ENCODE peak calls at places on chromosomes 4 and X, in five cellular contexts. S, K, E, Y and L are unnamed samples. For H3K4me1, the result is how much of the 10 kb centered on the place peaks cover.

GRCh38 chrX:6169407-6169806 is 59.3 kb downstream of the NLGN4X start:
- DNase-seq in S (no peak), K (no peak), E (no peak), Y (no peak), L (no peak)

GRCh38 chr4:172124656-172125308 is 311.6 kb downstream of the GALNTL6 start:
- DNase-seq in S (no peak), K (no peak), E (no peak), Y (no peak), L (no peak)

GRCh38 chrX:134734343-134735001 is 76.2 kb upstream of the PLAC1 start:
- DNase-seq in S (no peak), K (no peak), E (no peak), Y (no peak), L (no peak)

GRCh38 chr4:139824882-139825522 is 159.4 kb downstream of the MGST2 start:
- DNase-seq in S (no peak), K (no peak), E (no peak), Y (no peak), L (no peak)

GRCh38 chr4:76658231-76659102 is 223.4 kb downstream of the SHROOM3 start:
- DNase-seq in S (no peak), K (no peak), E (peak), Y (no peak), L (no peak)

GRCh38 chr4:4411906-4412305 is 25.0 kb downstream of the NSG1 start:
- DNase-seq in S (no peak), K (no peak), E (no peak), Y (no peak), L (no peak)

GRCh38 chrX:136183917-136184316 is 36.6 kb downstream of the FHL1 start:
- DNase-seq in S (no peak), K (no peak), E (no peak), Y (no peak), L (no peak)

GRCh38 chr4:8303485-8304281 is 34.1 kb downstream of the HTRA3 start:
- DNase-seq in S (no peak), K (no peak), E (peak), Y (peak), L (peak)

GRCh38 chr4:103936653-103937145 is 216.9 kb upstream of the TACR3 start:
- DNase-seq in S (peak), K (no peak), E (no peak), Y (no peak), L (no peak)

GRCh38 chr4:5976921-5977320 is 41.3 kb downstream of the C4orf50 start:
- DNase-seq in S (no peak), K (peak), E (no peak), Y (no peak), L (no peak)

GRCh38 chrX:130081421-130082045 is 28.8 kb downstream of the ELF4 start:
- DNase-seq in S (no peak), K (no peak), E (no peak), Y (no peak), L (no peak)

GRCh38 chr4:76703676-76704075 is 194.3 kb downstream of the SOWAHB start:
- DNase-seq in S (no peak), K (no peak), E (no peak), Y (no peak), L (no peak)

GRCh38 chr4:159131564-159131963 is 28.7 kb downstream of the RAPGEF2 start:
- DNase-seq in S (no peak), K (no peak), E (no peak), Y (no peak), L (no peak)

GRCh38 chr4:165461176-165461835 is 82.5 kb downstream of the CPE start:
- DNase-seq in S (no peak), K (no peak), E (no peak), Y (no peak), L (no peak)

GRCh38 chrX:133437771-133438170 is 22.5 kb upstream of the GPC4 start:
- DNase-seq in S (no peak), K (no peak), E (no peak), Y (no peak), L (no peak)

GRCh38 chrX:133434197-133434820 is 19.0 kb upstream of the GPC4 start:
- DNase-seq in S (no peak), K (no peak), E (no peak), Y (peak), L (no peak)

GRCh38 chrX:133435544-133436124 is 20.3 kb upstream of the GPC4 start:
- DNase-seq in S (no peak), K (no peak), E (no peak), Y (no peak), L (no peak)

GRCh38 chrX:133440081-133440796 is 24.9 kb upstream of the GPC4 start:
- DNase-seq in S (no peak), K (no peak), E (no peak), Y (no peak), L (no peak)

GRCh38 chrX:133437356-133437755 is 22.1 kb upstream of the GPC4 start:
- DNase-seq in S (no peak), K (no peak), E (no peak), Y (no peak), L (no peak)
- H3K4me1 ChIP-seq in S (under half), K (under half), E (under half), Y (under half), L (under half)

GRCh38 chr4:136281307-136281706 is 1251.0 kb downstream of the PCDH18 start:
- DNase-seq in S (no peak), K (no peak), E (no peak), Y (no peak), L (no peak)
- H3K27ac ChIP-seq in S (no peak), K (no peak), E (no peak), Y (no peak), L (no peak)

GRCh38 chrX:37817176-37817575 is 30.2 kb downstream of the DYNLT3 start:
- DNase-seq in S (no peak), K (no peak), E (no peak), Y (no peak), L (no peak)
- H3K4me1 ChIP-seq in S (under half), K (under half), E (under half), Y (under half), L (under half)

DNA sequence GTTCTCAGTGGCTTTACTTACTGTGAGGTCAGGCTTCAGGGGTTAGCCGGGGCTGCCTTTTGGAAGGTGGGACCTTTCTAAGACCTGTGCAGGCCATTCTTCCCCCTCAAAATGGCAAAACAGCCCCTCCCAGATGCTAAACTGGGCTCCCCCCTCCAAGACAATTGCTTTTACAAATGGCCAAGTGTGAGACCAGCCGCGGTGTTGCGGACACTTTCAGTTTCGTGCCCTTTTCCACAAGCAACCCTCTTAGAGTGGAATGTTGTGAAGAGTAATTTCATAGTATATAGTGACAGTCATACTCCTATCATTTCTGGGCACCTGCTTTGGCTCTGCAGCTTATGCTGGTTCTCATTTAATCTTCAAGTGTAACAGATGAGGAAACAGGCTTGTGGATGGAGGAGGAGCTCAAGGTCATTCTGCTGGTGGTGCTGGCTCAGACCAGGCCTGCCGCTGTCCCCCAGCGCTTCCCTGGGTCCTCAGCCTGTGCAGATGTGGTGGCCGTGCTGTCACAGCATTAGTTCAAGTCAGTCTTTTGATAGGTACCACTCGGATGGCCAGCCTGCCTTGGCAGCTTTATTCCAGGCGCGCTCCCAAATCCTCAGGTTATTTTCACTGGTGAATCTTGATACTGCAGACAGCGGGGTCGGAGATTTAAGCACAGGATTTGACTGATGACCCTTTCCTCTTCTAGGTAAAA is 55.0 kb upstream of the TADA2B start:
- DNase-seq in S (no peak), K (no peak), E (no peak), Y (peak), L (peak)
- H3K27ac ChIP-seq in S (peak), K (peak), E (peak), Y (peak), L (peak)

DNA sequence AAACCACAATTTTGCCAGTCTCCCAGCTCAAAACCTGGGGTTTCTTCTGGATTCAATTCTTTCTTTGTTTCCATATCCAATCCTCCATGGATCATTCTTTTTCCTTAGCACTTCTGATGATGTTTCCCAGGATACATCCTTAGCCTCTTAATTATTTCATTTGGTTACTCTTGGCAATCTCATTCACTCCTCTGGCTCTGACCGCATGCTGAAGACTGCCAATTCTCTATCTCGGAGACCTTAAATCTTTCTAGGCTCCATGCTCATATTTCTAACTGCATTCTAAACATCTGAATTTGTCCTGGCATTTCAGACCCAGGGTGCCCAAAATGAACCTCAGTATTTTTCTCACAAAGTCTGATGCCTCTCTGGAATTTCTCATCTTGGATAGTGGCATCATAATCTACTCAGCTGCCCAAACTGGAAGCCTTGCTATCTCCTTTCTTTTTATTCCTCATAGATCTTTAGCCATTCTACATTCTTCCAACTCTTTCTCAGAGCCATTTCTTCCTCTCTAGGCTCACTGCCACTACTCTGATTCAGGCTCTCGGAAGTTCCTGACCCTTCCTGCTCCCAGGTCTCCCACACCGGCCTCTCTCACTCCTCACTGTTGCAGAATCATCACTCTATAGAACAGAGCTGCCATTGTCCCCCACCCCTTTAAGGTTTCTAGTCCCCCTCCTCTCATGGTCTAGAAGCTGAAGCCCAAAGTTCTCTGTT is 290.2 kb downstream of the CAMK2D start:
- DNase-seq in S (no peak), K (no peak), E (no peak), Y (no peak), L (no peak)
- H3K4me1 ChIP-seq in S (under half), K (under half), E (under half), Y (under half), L (under half)

GRCh38 chrX:101393530-101394305 is 2.9 kb downstream of the RPL36A start:
- DNase-seq in S (no peak), K (no peak), E (no peak), Y (no peak), L (no peak)
- H3K27ac ChIP-seq in S (no peak), K (no peak), E (no peak), Y (peak), L (no peak)